ENCODE peak calls at places on chromosomes 16 and 17, in six cellular contexts. One of them, this sample, is unnamed.

GRCh38 chr17:40290629-40291296 is 3.1 kb downstream of the CDC6 start:
- DNase-seq in heart right ventricle: peak
- DNase-seq in colonic mucosa: peak
- DNase-seq in OCI-LY7: peak
- DNase-seq in prostate gland: peak
- DNase-seq in BE2C: peak
- DNase-seq in this sample: peak

GRCh38 chr16:75282811-75283281 is 31.4 kb upstream of the BCAR1 start:
- DNase-seq in OCI-LY7: no peak
- DNase-seq in colonic mucosa: no peak
- DNase-seq in prostate gland: no peak
- DNase-seq in BE2C: peak
- DNase-seq in heart right ventricle: no peak
- DNase-seq in this sample: no peak

GRCh38 chr16:81826523-81826922 is 47.4 kb downstream of the PLCG2 start:
- DNase-seq in OCI-LY7: no peak
- DNase-seq in BE2C: no peak
- DNase-seq in prostate gland: no peak
- DNase-seq in colonic mucosa: no peak
- DNase-seq in heart right ventricle: no peak
- DNase-seq in this sample: no peak

GRCh38 chr16:81198635-81199034 is 39.9 kb upstream of the BCO1 start:
- DNase-seq in heart right ventricle: no peak
- DNase-seq in BE2C: no peak
- DNase-seq in OCI-LY7: no peak
- DNase-seq in colonic mucosa: no peak
- DNase-seq in prostate gland: no peak
- DNase-seq in this sample: no peak

GRCh38 chr17:38558751-38559024 is 47.1 kb downstream of the SRCIN1 start:
- DNase-seq in heart right ventricle: no peak
- DNase-seq in prostate gland: no peak
- DNase-seq in BE2C: no peak
- DNase-seq in colonic mucosa: no peak
- DNase-seq in OCI-LY7: no peak
- DNase-seq in this sample: no peak

GRCh38 chr17:60157487-60158040 is 7.8 kb downstream of the CA4 start:
- DNase-seq in heart right ventricle: no peak
- DNase-seq in prostate gland: no peak
- DNase-seq in BE2C: peak
- DNase-seq in OCI-LY7: no peak
- DNase-seq in colonic mucosa: no peak
- DNase-seq in this sample: no peak

GRCh38 chr17:30093463-30094147 is 23.0 kb upstream of the NSRP1 start:
- DNase-seq in BE2C: peak
- DNase-seq in heart right ventricle: peak
- DNase-seq in OCI-LY7: peak
- DNase-seq in prostate gland: peak
- DNase-seq in colonic mucosa: peak
- DNase-seq in this sample: no peak

GRCh38 chr16:72369273-72369672 is 197.3 kb upstream of the PMFBP1 start:
- DNase-seq in colonic mucosa: no peak
- DNase-seq in heart right ventricle: no peak
- DNase-seq in prostate gland: no peak
- DNase-seq in BE2C: no peak
- DNase-seq in OCI-LY7: no peak
- DNase-seq in this sample: no peak

GRCh38 chr17:49447603-49448325 is 33.1 kb upstream of the PHB1 start:
- DNase-seq in BE2C: no peak
- DNase-seq in OCI-LY7: no peak
- DNase-seq in heart right ventricle: peak
- DNase-seq in prostate gland: no peak
- DNase-seq in colonic mucosa: no peak
- DNase-seq in this sample: no peak

GRCh38 chr17:49454050-49454449 is 39.4 kb upstream of the PHB1 start:
- DNase-seq in prostate gland: no peak
- DNase-seq in heart right ventricle: no peak
- DNase-seq in BE2C: no peak
- DNase-seq in OCI-LY7: no peak
- DNase-seq in colonic mucosa: no peak
- DNase-seq in this sample: no peak

GRCh38 chr17:49452173-49452572 is 37.5 kb upstream of the PHB1 start:
- DNase-seq in prostate gland: no peak
- DNase-seq in heart right ventricle: no peak
- DNase-seq in BE2C: no peak
- DNase-seq in colonic mucosa: no peak
- DNase-seq in OCI-LY7: no peak
- DNase-seq in this sample: no peak

GRCh38 chr17:49450735-49451134 is 36.1 kb upstream of the PHB1 start:
- DNase-seq in colonic mucosa: no peak
- DNase-seq in OCI-LY7: peak
- DNase-seq in heart right ventricle: no peak
- DNase-seq in BE2C: no peak
- DNase-seq in prostate gland: no peak
- DNase-seq in this sample: no peak

DNA sequence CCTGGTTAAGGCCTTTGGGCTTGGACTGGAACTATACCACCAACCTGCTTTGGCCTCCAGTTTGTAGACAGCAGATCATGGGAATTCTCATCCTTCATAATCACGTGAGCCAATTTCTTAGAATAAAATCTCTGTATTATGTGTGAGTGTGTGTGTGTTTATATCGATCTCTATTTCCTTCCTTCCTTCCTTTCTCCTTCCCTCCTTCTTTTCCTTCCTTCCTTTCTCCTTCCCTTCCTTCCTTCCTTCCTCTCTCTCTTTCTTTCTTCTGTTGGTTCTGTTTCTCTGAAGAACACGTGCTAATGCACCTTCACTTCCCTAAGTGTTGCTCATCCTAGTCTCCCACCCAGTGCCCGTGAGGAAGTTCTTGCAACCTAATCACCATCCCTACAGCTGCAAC is 35.5 kb upstream of the PHB1 start:
- DNase-seq in heart right ventricle: no peak
- DNase-seq in BE2C: no peak
- DNase-seq in prostate gland: no peak
- DNase-seq in OCI-LY7: no peak
- DNase-seq in colonic mucosa: no peak
- DNase-seq in this sample: no peak
- H3K4me3 ChIP-seq in heart right ventricle: no peak
- H3K4me3 ChIP-seq in BE2C: no peak
- H3K4me3 ChIP-seq in prostate gland: no peak
- H3K4me3 ChIP-seq in OCI-LY7: no peak
- H3K4me3 ChIP-seq in colonic mucosa: no peak
- H3K4me3 ChIP-seq in this sample: no peak

DNA sequence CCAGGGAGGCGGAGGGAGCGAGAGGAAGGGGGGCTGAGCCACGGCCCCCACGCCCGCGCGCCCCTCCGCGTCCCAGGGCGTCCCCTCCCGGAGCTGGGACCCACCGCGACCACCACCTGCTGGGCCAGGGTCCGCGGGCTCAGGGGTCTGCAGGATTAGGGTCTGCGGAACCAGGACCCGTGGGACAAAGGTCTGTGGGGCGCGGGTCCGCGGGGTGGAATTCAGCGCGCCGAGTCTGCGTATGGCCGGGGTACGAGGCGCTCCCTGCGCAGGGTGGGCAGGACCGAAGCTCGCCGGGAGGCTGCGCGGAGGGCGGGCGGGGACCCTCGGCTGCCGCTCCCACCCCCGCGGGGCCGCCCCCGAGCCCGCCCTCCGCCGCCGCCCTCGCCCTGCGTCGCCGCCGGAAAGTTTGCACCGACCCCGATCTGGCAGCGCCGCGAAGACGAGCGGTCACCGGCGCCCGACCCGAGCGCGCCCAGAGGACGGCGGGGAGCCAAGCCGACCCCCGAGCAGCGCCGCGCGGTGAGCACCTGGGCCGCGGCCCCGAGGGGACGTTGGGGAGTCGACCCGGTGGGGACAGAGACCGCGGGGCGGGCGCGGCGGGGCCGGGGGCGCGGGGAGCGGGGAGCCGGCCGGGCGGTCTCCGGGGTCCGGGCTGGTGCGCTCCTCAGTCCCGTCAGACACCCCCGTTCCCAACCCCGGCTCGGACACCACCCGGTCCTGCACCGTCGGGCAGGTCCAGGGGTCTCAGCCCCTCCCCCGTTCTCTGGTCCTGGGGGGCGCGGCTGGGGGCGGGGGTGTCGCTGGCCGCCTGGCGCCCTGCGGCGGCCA is at the start of gene GCGR:
- DNase-seq in prostate gland: no peak
- DNase-seq in BE2C: no peak
- DNase-seq in heart right ventricle: no peak
- DNase-seq in OCI-LY7: no peak
- DNase-seq in colonic mucosa: no peak
- DNase-seq in this sample: no peak
- H3K4me3 ChIP-seq in prostate gland: no peak
- H3K4me3 ChIP-seq in BE2C: no peak
- H3K4me3 ChIP-seq in heart right ventricle: no peak
- H3K4me3 ChIP-seq in OCI-LY7: no peak
- H3K4me3 ChIP-seq in colonic mucosa: no peak
- H3K4me3 ChIP-seq in this sample: no peak

GRCh38 chr17:32801641-32802040 is 75.3 kb downstream of the MYO1D start:
- DNase-seq in colonic mucosa: no peak
- DNase-seq in heart right ventricle: no peak
- DNase-seq in prostate gland: no peak
- DNase-seq in OCI-LY7: no peak
- DNase-seq in BE2C: no peak
- DNase-seq in this sample: no peak

GRCh38 chr17:32802306-32802705 is 74.6 kb downstream of the MYO1D start:
- DNase-seq in OCI-LY7: no peak
- DNase-seq in BE2C: no peak
- DNase-seq in colonic mucosa: no peak
- DNase-seq in heart right ventricle: no peak
- DNase-seq in prostate gland: no peak
- DNase-seq in this sample: no peak

GRCh38 chr17:32803544-32803943 is 73.4 kb downstream of the MYO1D start:
- DNase-seq in heart right ventricle: no peak
- DNase-seq in colonic mucosa: no peak
- DNase-seq in prostate gland: no peak
- DNase-seq in OCI-LY7: no peak
- DNase-seq in BE2C: no peak
- DNase-seq in this sample: no peak

GRCh38 chr17:32798938-32799337 is 78.0 kb downstream of the MYO1D start:
- DNase-seq in BE2C: no peak
- DNase-seq in prostate gland: no peak
- DNase-seq in OCI-LY7: no peak
- DNase-seq in colonic mucosa: no peak
- DNase-seq in heart right ventricle: no peak
- DNase-seq in this sample: no peak

GRCh38 chr17:32801193-32801592 is 75.7 kb downstream of the MYO1D start:
- DNase-seq in prostate gland: no peak
- DNase-seq in heart right ventricle: no peak
- DNase-seq in BE2C: no peak
- DNase-seq in OCI-LY7: no peak
- DNase-seq in colonic mucosa: no peak
- DNase-seq in this sample: no peak
- H3K4me3 ChIP-seq in prostate gland: no peak
- H3K4me3 ChIP-seq in heart right ventricle: no peak
- H3K4me3 ChIP-seq in BE2C: no peak
- H3K4me3 ChIP-seq in OCI-LY7: no peak
- H3K4me3 ChIP-seq in colonic mucosa: no peak
- H3K4me3 ChIP-seq in this sample: no peak

GRCh38 chr17:17794382-17794781 is 42.4 kb downstream of the SREBF1 start:
- DNase-seq in prostate gland: no peak
- DNase-seq in colonic mucosa: no peak
- DNase-seq in heart right ventricle: no peak
- DNase-seq in OCI-LY7: no peak
- DNase-seq in BE2C: no peak
- DNase-seq in this sample: no peak
- H3K4me3 ChIP-seq in prostate gland: no peak
- H3K4me3 ChIP-seq in colonic mucosa: no peak
- H3K4me3 ChIP-seq in heart right ventricle: no peak
- H3K4me3 ChIP-seq in OCI-LY7: no peak
- H3K4me3 ChIP-seq in BE2C: no peak
- H3K4me3 ChIP-seq in this sample: no peak

DNA sequence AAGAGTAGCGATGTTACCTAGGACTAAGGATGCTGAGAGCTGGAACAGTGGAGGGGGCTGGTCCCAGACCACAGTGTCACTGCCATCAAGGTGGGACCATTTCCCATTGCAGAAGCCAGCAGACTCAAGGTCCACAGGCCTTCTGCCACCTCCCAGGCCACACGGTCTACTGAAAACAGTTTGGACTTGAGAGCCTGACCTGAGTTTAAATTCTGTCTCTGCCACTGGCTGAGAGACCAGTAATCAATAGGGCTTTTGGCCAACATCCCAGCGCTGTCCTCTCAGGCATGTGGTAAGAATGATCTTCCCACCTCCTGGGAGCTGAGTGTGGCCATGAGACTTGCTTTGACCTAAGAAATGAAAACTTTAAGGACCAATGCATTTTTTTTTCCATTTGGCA is 331.4 kb upstream of the CDH5 start:
- DNase-seq in heart right ventricle: no peak
- DNase-seq in prostate gland: no peak
- DNase-seq in BE2C: no peak
- DNase-seq in colonic mucosa: no peak
- DNase-seq in OCI-LY7: no peak
- DNase-seq in this sample: no peak
- H3K4me3 ChIP-seq in heart right ventricle: no peak
- H3K4me3 ChIP-seq in prostate gland: no peak
- H3K4me3 ChIP-seq in BE2C: no peak
- H3K4me3 ChIP-seq in colonic mucosa: no peak
- H3K4me3 ChIP-seq in OCI-LY7: no peak
- H3K4me3 ChIP-seq in this sample: no peak

This sample was measured in LNCaP clone FGC.